ENCODE peak calls at places on chromosome 13, in eight cellular contexts. V, Z, K, L, E, N, G and J are unnamed samples.

GRCh38 chr13:80251403-80251802 is 89.5 kb downstream of the SPRY2 start:
- DNase-seq in E (peak), V (peak), Z (no peak), L (no peak), K (peak), N (no peak), G (no peak), J (no peak)

GRCh38 chr13:34064456-34065205 is 246.7 kb downstream of the RFC3 start:
- DNase-seq in N (no peak), V (no peak), G (no peak), Z (no peak), E (peak), K (no peak), L (no peak), J (no peak)

GRCh38 chr13:99307648-99308339 is 595 bp upstream of the GPR183 start:
- DNase-seq in N (no peak), K (no peak), G (no peak), V (peak), E (no peak), Z (peak), L (no peak), J (peak)

GRCh38 chr13:44359983-44360375 is 13.6 kb upstream of the SERP2 start:
- DNase-seq in N (no peak), Z (no peak), G (no peak), K (no peak), E (no peak), V (no peak), L (no peak), J (no peak)

GRCh38 chr13:76826527-76826926 is 59.7 kb downstream of the KCTD12 start:
- DNase-seq in N (no peak), V (no peak), K (no peak), L (no peak), G (no peak), E (no peak), Z (peak), J (no peak)

GRCh38 chr13:44305845-44306244 is 67.8 kb upstream of the SERP2 start:
- DNase-seq in N (no peak), E (peak), L (no peak), K (peak), G (no peak), Z (no peak), V (peak), J (peak)

GRCh38 chr13:100825551-100825950 is 151.0 kb upstream of the TMTC4 start:
- DNase-seq in E (no peak), G (no peak), Z (no peak), L (peak), K (no peak), N (no peak), V (peak), J (no peak)

GRCh38 chr13:29081036-29081435 is 260.9 kb downstream of the MTUS2 start:
- DNase-seq in Z (no peak), K (no peak), N (no peak), L (no peak), G (no peak), V (no peak), E (no peak), J (no peak)

GRCh38 chr13:59584902-59585670 is 578.6 kb downstream of the DIAPH3 start:
- DNase-seq in E (no peak), K (no peak), L (no peak), G (no peak), Z (no peak), N (no peak), V (no peak), J (no peak)

GRCh38 chr13:85659493-85659892 is 139.7 kb downstream of the SLITRK6 start:
- DNase-seq in V (peak), E (no peak), N (no peak), L (no peak), K (no peak), G (no peak), Z (no peak), J (no peak)

GRCh38 chr13:52615817-52616216 is 26.4 kb upstream of the HNRNPA1L2 start:
- DNase-seq in E (no peak), Z (no peak), V (no peak), N (no peak), K (no peak), G (no peak), L (no peak), J (no peak)

GRCh38 chr13:51764184-51765141 is 39.5 kb downstream of the DHRS12 start:
- DNase-seq in N (peak), Z (peak), L (peak), E (no peak), V (peak), K (no peak), G (peak), J (no peak)

GRCh38 chr13:111076156-111077013 is 38.7 kb upstream of the ARHGEF7 start:
- DNase-seq in L (no peak), K (peak), E (no peak), G (no peak), Z (no peak), V (no peak), N (no peak), J (no peak)

GRCh38 chr13:101751488-101751887 is 299.0 kb downstream of the ITGBL1 start:
- DNase-seq in G (no peak), Z (no peak), N (no peak), E (no peak), L (peak), K (peak), V (peak), J (no peak)

GRCh38 chr13:74710006-74710405 is 575.8 kb upstream of the KLF12 start:
- DNase-seq in K (no peak), N (no peak), L (peak), V (peak), G (no peak), E (no peak), Z (no peak), J (no peak)

GRCh38 chr13:59318320-59318930 is 845.3 kb downstream of the DIAPH3 start:
- DNase-seq in N (peak), Z (peak), L (peak), K (peak), V (peak), E (peak), G (peak), J (peak)

GRCh38 chr13:26628706-26629105 is 71.2 kb downstream of the WASF3 start:
- DNase-seq in L (peak), N (no peak), V (peak), K (peak), E (peak), Z (peak), G (no peak), J (peak)

GRCh38 chr13:95193509-95194230 is 107.6 kb downstream of the ABCC4 start:
- DNase-seq in E (no peak), Z (no peak), V (no peak), L (no peak), K (no peak), N (no peak), G (no peak), J (no peak)

GRCh38 chr13:52127378-52127777 is 1.5 kb downstream of the NEK5 start:
- DNase-seq in V (no peak), N (no peak), K (peak), G (no peak), L (no peak), Z (peak), E (no peak), J (no peak)

GRCh38 chr13:23384111-23384510 is 49.4 kb downstream of the SACS start:
- DNase-seq in G (no peak), E (no peak), K (no peak), L (peak), N (no peak), V (peak), Z (no peak), J (no peak)

GRCh38 chr13:80814541-80814940 is 473.6 kb upstream of the SPRY2 start:
- DNase-seq in E (no peak), Z (no peak), V (no peak), L (no peak), N (no peak), G (no peak), K (no peak), J (no peak)

GRCh38 chr13:77740931-77741586 is 43.6 kb downstream of the SLAIN1 start:
- DNase-seq in L (no peak), G (no peak), E (no peak), V (no peak), N (no peak), K (no peak), Z (no peak), J (no peak)

GRCh38 chr13:30169442-30169841 is 137.9 kb downstream of the KATNAL1 start:
- DNase-seq in V (no peak), K (no peak), Z (peak), E (no peak), N (no peak), L (no peak), G (no peak), J (no peak)

GRCh38 chr13:73417012-73417615 is 358.3 kb downstream of the KLF5 start:
- DNase-seq in K (peak), L (no peak), V (no peak), E (peak), N (no peak), Z (no peak), G (no peak), J (no peak)

GRCh38 chr13:59358014-59358413 is 805.7 kb downstream of the DIAPH3 start:
- DNase-seq in K (no peak), G (no peak), Z (no peak), E (no peak), L (no peak), N (no peak), V (no peak), J (peak)

GRCh38 chr13:77180011-77180410 is 146.9 kb downstream of the MYCBP2 start:
- DNase-seq in G (no peak), E (no peak), L (no peak), N (no peak), Z (no peak), K (no peak), V (no peak), J (no peak)

GRCh38 chr13:51997641-51998330 is 13.5 kb downstream of the ATP7B start:
- DNase-seq in V (no peak), K (peak), N (no peak), G (no peak), E (peak), L (no peak), Z (no peak), J (peak)

GRCh38 chr13:38045278-38046048 is 175.9 kb upstream of the TRPC4 start:
- DNase-seq in N (no peak), L (no peak), V (peak), K (peak), E (peak), Z (no peak), G (no peak), J (peak)

GRCh38 chr13:98997738-98998641 is 20.1 kb upstream of the DOCK9 start:
- DNase-seq in G (no peak), N (no peak), E (no peak), L (no peak), V (no peak), Z (peak), K (no peak), J (peak)

GRCh38 chr13:76622336-76623045 is 263.7 kb downstream of the KCTD12 start:
- DNase-seq in L (no peak), K (no peak), V (no peak), G (no peak), E (peak), Z (no peak), N (peak), J (no peak)

GRCh38 chr13:59677966-59678814 is 485.5 kb downstream of the DIAPH3 start:
- DNase-seq in K (peak), V (peak), L (peak), Z (no peak), N (no peak), E (peak), G (no peak), J (no peak)

GRCh38 chr13:110349239-110349638 is 42.2 kb downstream of the COL4A2 start:
- DNase-seq in G (no peak), V (no peak), Z (no peak), L (no peak), E (no peak), N (no peak), K (no peak), J (no peak)

GRCh38 chr13:71860547-71861131 is 6.4 kb downstream of the DACH1 start:
- DNase-seq in E (no peak), V (no peak), Z (no peak), G (no peak), L (no peak), N (no peak), K (no peak), J (no peak)

GRCh38 chr13:93847162-93847561 is 620.6 kb downstream of the GPC6 start:
- DNase-seq in Z (no peak), G (no peak), V (peak), E (no peak), K (no peak), L (peak), N (no peak), J (no peak)

GRCh38 chr13:48000559-48001126 is 430 bp downstream of the SUCLA2 start:
- DNase-seq in L (no peak), V (peak), E (peak), Z (no peak), K (peak), G (no peak), N (no peak), J (no peak)

GRCh38 chr13:23289917-23290357 is 109.2 kb downstream of the SGCG start:
- DNase-seq in L (no peak), N (no peak), Z (peak), E (no peak), K (no peak), G (no peak), V (peak), J (no peak)

GRCh38 chr13:77521595-77522367 is 13.7 kb upstream of the SCEL start:
- DNase-seq in Z (no peak), E (peak), K (peak), N (no peak), V (no peak), L (no peak), G (no peak), J (peak)

GRCh38 chr13:82749551-82749950 is 1132.7 kb downstream of the SLITRK1 start:
- DNase-seq in G (no peak), V (peak), N (no peak), E (no peak), Z (no peak), L (no peak), K (no peak), J (no peak)

GRCh38 chr13:98797456-98797855 is 45.0 kb upstream of the SLC15A1 start:
- DNase-seq in N (no peak), E (no peak), V (no peak), K (no peak), G (peak), Z (no peak), L (no peak), J (no peak)

GRCh38 chr13:61413572-61413971 is 2.1 kb downstream of the PCDH20 start:
- DNase-seq in V (no peak), Z (peak), E (peak), G (no peak), K (peak), N (no peak), L (no peak), J (peak)
- H3K4me3 ChIP-seq in V (no peak), Z (peak), E (peak), G (peak), K (peak), N (peak), L (no peak), J (peak)

GRCh38 chr13:49643003-49643651 is 14.8 kb downstream of the ARL11 start:
- DNase-seq in N (no peak), Z (no peak), V (no peak), E (no peak), L (no peak), K (no peak), G (no peak), J (no peak)
- H3K4me3 ChIP-seq in N (no peak), Z (no peak), V (no peak), E (no peak), L (no peak), K (no peak), G (no peak), J (no peak)

DNA sequence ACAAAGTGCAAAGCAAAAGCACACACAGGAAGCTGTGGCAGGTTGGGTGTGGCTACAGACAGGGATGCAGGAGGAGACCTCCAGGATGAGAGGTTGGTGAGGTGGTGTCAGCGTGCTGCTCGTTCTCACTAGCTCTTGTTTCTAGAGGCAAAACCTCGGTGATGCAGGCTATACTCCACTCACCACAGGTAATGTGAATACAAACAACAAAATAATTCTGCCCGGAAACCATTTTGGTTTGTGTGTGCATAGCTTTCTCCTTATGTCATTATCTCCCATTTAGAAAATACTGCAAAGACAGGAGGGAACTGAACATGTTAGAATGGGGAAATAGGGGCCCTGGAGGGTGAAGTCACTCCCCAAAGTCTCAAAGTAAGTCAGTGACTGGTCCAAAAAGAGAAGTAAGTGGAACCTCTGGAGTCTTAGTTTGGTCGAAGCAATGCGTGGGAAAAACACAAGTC is 9.4 kb downstream of the LCP1 start:
- DNase-seq in V (no peak), Z (peak), E (no peak), L (no peak), G (no peak), K (no peak), N (no peak), J (no peak)
- H3K4me3 ChIP-seq in V (no peak), Z (no peak), E (no peak), L (no peak), G (no peak), K (no peak), N (no peak), J (no peak)

GRCh38 chr13:40673061-40673397 is 6.6 kb upstream of the FOXO1 start:
- DNase-seq in G (no peak), L (no peak), Z (no peak), K (no peak), E (no peak), V (no peak), N (no peak), J (no peak)
- H3K4me3 ChIP-seq in G (no peak), L (no peak), Z (no peak), K (peak), E (no peak), V (no peak), N (no peak), J (no peak)

DNA sequence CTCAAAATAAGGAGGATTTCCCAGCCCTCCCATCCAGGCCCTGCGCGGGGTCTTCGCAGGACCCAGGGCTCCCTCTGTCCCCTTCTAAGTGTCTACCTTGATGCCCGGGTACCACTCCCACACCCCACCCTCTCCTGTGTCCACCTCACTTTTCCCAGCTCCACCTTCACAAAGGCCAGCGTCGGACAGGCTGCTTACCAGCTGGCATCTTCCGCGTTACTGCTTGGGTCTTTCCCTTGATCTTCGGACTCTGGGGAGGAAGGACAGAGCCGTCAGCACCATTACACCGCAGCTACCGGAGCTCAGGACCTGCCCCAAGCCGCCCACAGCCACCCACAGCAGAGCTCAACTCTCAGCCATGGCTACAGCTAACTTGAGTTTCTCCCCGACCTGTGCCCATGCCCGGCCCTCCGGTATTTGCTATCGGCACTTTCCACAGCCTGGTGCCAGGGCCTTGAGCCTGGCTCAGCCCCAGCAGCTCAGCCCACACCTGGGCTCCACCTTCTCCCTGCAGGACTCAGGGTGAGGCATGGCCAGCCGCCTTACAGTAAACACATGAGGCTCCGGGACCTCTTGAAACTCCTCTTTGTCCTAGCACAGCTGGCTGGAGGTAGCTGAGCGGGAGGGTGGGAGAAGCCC is 3.8 kb downstream of the C13orf46 start:
- DNase-seq in E (no peak), L (no peak), Z (peak), V (no peak), N (no peak), G (no peak), K (no peak), J (no peak)
- H3K4me3 ChIP-seq in E (no peak), L (no peak), Z (no peak), V (no peak), N (no peak), G (no peak), K (no peak), J (no peak)

DNA sequence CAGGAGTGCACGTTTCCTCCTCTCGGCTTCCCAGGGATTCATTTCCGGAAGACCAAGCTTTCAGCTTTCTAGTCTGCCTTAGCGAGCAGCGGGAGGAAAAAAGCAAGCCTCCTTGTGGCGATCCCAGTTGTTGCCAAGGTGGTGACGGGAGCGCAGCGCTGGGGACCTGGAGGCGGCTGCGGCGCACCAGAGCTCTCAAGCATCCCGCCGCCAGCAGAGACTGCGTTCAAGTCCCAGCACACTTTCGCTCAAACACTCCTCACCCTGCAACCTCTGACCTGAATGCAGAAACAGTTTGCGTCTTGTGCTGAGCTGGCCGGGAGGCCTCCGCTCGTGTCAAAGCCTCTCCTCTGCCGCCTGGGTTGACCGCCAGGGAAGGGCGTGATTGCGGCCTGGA is 4.9 kb downstream of the GSX1 start:
- DNase-seq in E (peak), K (peak), L (no peak), G (no peak), V (peak), N (no peak), Z (no peak), J (peak)
- H3K4me3 ChIP-seq in E (peak), K (peak), L (no peak), G (no peak), V (no peak), N (no peak), Z (no peak), J (peak)

DNA sequence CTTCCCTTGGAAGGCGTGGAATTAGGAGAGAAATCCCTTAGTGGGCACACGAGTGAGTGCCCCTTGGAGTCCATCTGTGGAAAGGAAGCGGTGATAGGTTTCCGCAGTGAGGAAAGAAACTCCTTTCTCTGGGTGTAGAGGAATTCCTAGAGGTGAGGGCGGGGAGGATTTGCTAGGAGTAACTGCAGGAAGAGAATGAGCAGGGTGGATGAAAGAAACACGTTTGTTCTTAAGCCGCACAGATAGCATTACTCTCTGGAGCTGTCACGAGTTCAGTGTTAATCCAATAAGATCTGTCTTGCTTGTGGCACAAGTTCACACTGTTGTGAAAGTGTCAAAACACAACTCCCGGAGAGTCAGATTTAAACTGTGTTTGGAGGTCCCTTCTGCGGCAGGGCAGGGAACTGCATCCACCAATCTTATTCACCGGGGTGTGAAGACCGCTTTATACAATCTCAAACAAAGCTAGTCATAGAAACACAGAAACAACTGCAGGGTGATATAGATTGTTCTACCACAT is 1.2 kb downstream of the KL start:
- DNase-seq in G (peak), Z (peak), N (peak), K (peak), V (peak), E (peak), L (no peak), J (peak)
- H3K4me3 ChIP-seq in G (peak), Z (peak), N (peak), K (peak), V (no peak), E (peak), L (no peak), J (peak)